ENCODE peak calls at places on chromosome 12, in eight cellular contexts. One of them, this sample, is unnamed.

GRCh38 chr12:92992041-92992440 is 62.9 kb upstream of the EEA1 start:
- DNase-seq in IMR-90: peak; percentile 71
- DNase-seq in stimulated activated CD8-positive, alpha-beta memory T cell treated with anti-CD3 and anti-CD28 coated beads, Interleukin-4, amount 100 ng/mL, for 1 hour: no peak
- DNase-seq in neuronal stem cell: no peak
- DNase-seq in left ventricle myocardium inferior: no peak
- DNase-seq in thoracic aorta: no peak
- DNase-seq in mesendoderm: no peak
- DNase-seq in upper lobe of right lung: no peak
- DNase-seq in this sample: no peak

GRCh38 chr12:7096006-7096903 is 4.0 kb upstream of the C1R start:
- DNase-seq in upper lobe of right lung: peak; percentile 50
- DNase-seq in left ventricle myocardium inferior: no peak
- DNase-seq in IMR-90: no peak
- DNase-seq in mesendoderm: no peak
- DNase-seq in thoracic aorta: no peak
- DNase-seq in neuronal stem cell: no peak
- DNase-seq in stimulated activated CD8-positive, alpha-beta memory T cell treated with anti-CD3 and anti-CD28 coated beads, Interleukin-4, amount 100 ng/mL, for 1 hour: no peak
- DNase-seq in this sample: no peak

GRCh38 chr12:129152291-129153075 is 299.2 kb downstream of the GLT1D1 start:
- DNase-seq in thoracic aorta: no peak
- DNase-seq in IMR-90: no peak
- DNase-seq in mesendoderm: peak; percentile 68
- DNase-seq in upper lobe of right lung: no peak
- DNase-seq in neuronal stem cell: no peak
- DNase-seq in stimulated activated CD8-positive, alpha-beta memory T cell treated with anti-CD3 and anti-CD28 coated beads, Interleukin-4, amount 100 ng/mL, for 1 hour: no peak
- DNase-seq in left ventricle myocardium inferior: no peak
- DNase-seq in this sample: no peak

GRCh38 chr12:93883436-93884154 is 206.4 kb downstream of the CRADD start:
- DNase-seq in neuronal stem cell: no peak
- DNase-seq in mesendoderm: no peak
- DNase-seq in upper lobe of right lung: no peak
- DNase-seq in IMR-90: peak; percentile 85
- DNase-seq in stimulated activated CD8-positive, alpha-beta memory T cell treated with anti-CD3 and anti-CD28 coated beads, Interleukin-4, amount 100 ng/mL, for 1 hour: no peak
- DNase-seq in left ventricle myocardium inferior: no peak
- DNase-seq in thoracic aorta: no peak
- DNase-seq in this sample: no peak

GRCh38 chr12:118981285-118982201 is at the start of gene SRRM4:
- DNase-seq in upper lobe of right lung: peak; percentile 64
- DNase-seq in IMR-90: no peak
- DNase-seq in left ventricle myocardium inferior: no peak
- DNase-seq in neuronal stem cell: peak; percentile 92
- DNase-seq in mesendoderm: peak; percentile 94
- DNase-seq in stimulated activated CD8-positive, alpha-beta memory T cell treated with anti-CD3 and anti-CD28 coated beads, Interleukin-4, amount 100 ng/mL, for 1 hour: no peak
- DNase-seq in thoracic aorta: no peak
- DNase-seq in this sample: peak; percentile 83

GRCh38 chr12:48160807-48161206 is 3.5 kb upstream of the ASB8 start:
- DNase-seq in upper lobe of right lung: no peak
- DNase-seq in thoracic aorta: no peak
- DNase-seq in stimulated activated CD8-positive, alpha-beta memory T cell treated with anti-CD3 and anti-CD28 coated beads, Interleukin-4, amount 100 ng/mL, for 1 hour: no peak
- DNase-seq in neuronal stem cell: no peak
- DNase-seq in left ventricle myocardium inferior: no peak
- DNase-seq in mesendoderm: no peak
- DNase-seq in IMR-90: no peak
- DNase-seq in this sample: no peak

GRCh38 chr12:50715174-50715573 is 48.7 kb upstream of the ATF1 start:
- DNase-seq in thoracic aorta: no peak
- DNase-seq in stimulated activated CD8-positive, alpha-beta memory T cell treated with anti-CD3 and anti-CD28 coated beads, Interleukin-4, amount 100 ng/mL, for 1 hour: no peak
- DNase-seq in mesendoderm: no peak
- DNase-seq in left ventricle myocardium inferior: no peak
- DNase-seq in neuronal stem cell: no peak
- DNase-seq in upper lobe of right lung: no peak
- DNase-seq in IMR-90: peak; percentile 12
- DNase-seq in this sample: no peak

GRCh38 chr12:126648074-126648473 is 1582.8 kb downstream of the AACS start:
- DNase-seq in thoracic aorta: no peak
- DNase-seq in mesendoderm: no peak
- DNase-seq in stimulated activated CD8-positive, alpha-beta memory T cell treated with anti-CD3 and anti-CD28 coated beads, Interleukin-4, amount 100 ng/mL, for 1 hour: no peak
- DNase-seq in upper lobe of right lung: no peak
- DNase-seq in neuronal stem cell: no peak
- DNase-seq in IMR-90: no peak
- DNase-seq in left ventricle myocardium inferior: no peak
- DNase-seq in this sample: no peak

GRCh38 chr12:124622326-124622725 is 54.9 kb upstream of the NCOR2 start:
- DNase-seq in upper lobe of right lung: no peak
- DNase-seq in neuronal stem cell: no peak
- DNase-seq in mesendoderm: no peak
- DNase-seq in left ventricle myocardium inferior: no peak
- DNase-seq in stimulated activated CD8-positive, alpha-beta memory T cell treated with anti-CD3 and anti-CD28 coated beads, Interleukin-4, amount 100 ng/mL, for 1 hour: no peak
- DNase-seq in thoracic aorta: no peak
- DNase-seq in IMR-90: no peak
- DNase-seq in this sample: no peak

GRCh38 chr12:93742086-93742934 is 65.1 kb downstream of the CRADD start:
- DNase-seq in left ventricle myocardium inferior: peak; percentile 75
- DNase-seq in upper lobe of right lung: peak; percentile 91
- DNase-seq in neuronal stem cell: peak; percentile 36
- DNase-seq in stimulated activated CD8-positive, alpha-beta memory T cell treated with anti-CD3 and anti-CD28 coated beads, Interleukin-4, amount 100 ng/mL, for 1 hour: no peak
- DNase-seq in mesendoderm: peak; percentile 81
- DNase-seq in thoracic aorta: peak; percentile 39
- DNase-seq in IMR-90: peak; percentile 60
- DNase-seq in this sample: peak; percentile 88

GRCh38 chr12:24078318-24078765 is 128.9 kb upstream of the SOX5 start:
- DNase-seq in upper lobe of right lung: no peak
- DNase-seq in thoracic aorta: no peak
- DNase-seq in stimulated activated CD8-positive, alpha-beta memory T cell treated with anti-CD3 and anti-CD28 coated beads, Interleukin-4, amount 100 ng/mL, for 1 hour: no peak
- DNase-seq in IMR-90: peak; percentile 57
- DNase-seq in mesendoderm: peak; percentile 96
- DNase-seq in left ventricle myocardium inferior: no peak
- DNase-seq in neuronal stem cell: no peak
- DNase-seq in this sample: no peak

GRCh38 chr12:85440273-85440672 is 160.3 kb downstream of the ALX1 start:
- DNase-seq in upper lobe of right lung: no peak
- DNase-seq in neuronal stem cell: no peak
- DNase-seq in thoracic aorta: no peak
- DNase-seq in left ventricle myocardium inferior: no peak
- DNase-seq in stimulated activated CD8-positive, alpha-beta memory T cell treated with anti-CD3 and anti-CD28 coated beads, Interleukin-4, amount 100 ng/mL, for 1 hour: no peak
- DNase-seq in mesendoderm: peak; percentile 67
- DNase-seq in IMR-90: no peak
- DNase-seq in this sample: no peak

GRCh38 chr12:100737168-100737567 is 57.4 kb upstream of the ANO4 start:
- DNase-seq in neuronal stem cell: no peak
- DNase-seq in stimulated activated CD8-positive, alpha-beta memory T cell treated with anti-CD3 and anti-CD28 coated beads, Interleukin-4, amount 100 ng/mL, for 1 hour: no peak
- DNase-seq in upper lobe of right lung: no peak
- DNase-seq in IMR-90: no peak
- DNase-seq in mesendoderm: peak; percentile 86
- DNase-seq in left ventricle myocardium inferior: no peak
- DNase-seq in thoracic aorta: no peak
- DNase-seq in this sample: no peak

GRCh38 chr12:12999959-13000615 is at the start of gene HEBP1:
- DNase-seq in stimulated activated CD8-positive, alpha-beta memory T cell treated with anti-CD3 and anti-CD28 coated beads, Interleukin-4, amount 100 ng/mL, for 1 hour: peak; percentile 97
- DNase-seq in upper lobe of right lung: peak; percentile 98
- DNase-seq in neuronal stem cell: peak; percentile 88
- DNase-seq in mesendoderm: peak; percentile 91
- DNase-seq in left ventricle myocardium inferior: peak; percentile 97
- DNase-seq in thoracic aorta: peak; percentile 83
- DNase-seq in IMR-90: peak; percentile 84
- DNase-seq in this sample: peak; percentile 99

GRCh38 chr12:54147186-54147585 is 41.6 kb downstream of the SMUG1 start:
- DNase-seq in neuronal stem cell: no peak
- DNase-seq in upper lobe of right lung: peak; percentile 73
- DNase-seq in thoracic aorta: no peak
- DNase-seq in mesendoderm: no peak
- DNase-seq in stimulated activated CD8-positive, alpha-beta memory T cell treated with anti-CD3 and anti-CD28 coated beads, Interleukin-4, amount 100 ng/mL, for 1 hour: no peak
- DNase-seq in IMR-90: no peak
- DNase-seq in left ventricle myocardium inferior: no peak
- DNase-seq in this sample: no peak

GRCh38 chr12:124524231-124524925 is 43.0 kb downstream of the NCOR2 start:
- DNase-seq in thoracic aorta: no peak
- DNase-seq in IMR-90: peak; percentile 87
- DNase-seq in neuronal stem cell: no peak
- DNase-seq in upper lobe of right lung: no peak
- DNase-seq in mesendoderm: no peak
- DNase-seq in stimulated activated CD8-positive, alpha-beta memory T cell treated with anti-CD3 and anti-CD28 coated beads, Interleukin-4, amount 100 ng/mL, for 1 hour: no peak
- DNase-seq in left ventricle myocardium inferior: no peak
- DNase-seq in this sample: no peak

GRCh38 chr12:116766285-116766684 is 28.2 kb downstream of the RNFT2 start:
- DNase-seq in stimulated activated CD8-positive, alpha-beta memory T cell treated with anti-CD3 and anti-CD28 coated beads, Interleukin-4, amount 100 ng/mL, for 1 hour: no peak
- DNase-seq in neuronal stem cell: no peak
- DNase-seq in upper lobe of right lung: no peak
- DNase-seq in thoracic aorta: no peak
- DNase-seq in left ventricle myocardium inferior: no peak
- DNase-seq in IMR-90: no peak
- DNase-seq in mesendoderm: no peak
- DNase-seq in this sample: no peak

GRCh38 chr12:31369712-31370521 is 44.0 kb upstream of the SINHCAF start:
- DNase-seq in left ventricle myocardium inferior: peak; percentile 19
- DNase-seq in IMR-90: peak; percentile 51
- DNase-seq in thoracic aorta: no peak
- DNase-seq in mesendoderm: peak; percentile 87
- DNase-seq in upper lobe of right lung: peak; percentile 1
- DNase-seq in stimulated activated CD8-positive, alpha-beta memory T cell treated with anti-CD3 and anti-CD28 coated beads, Interleukin-4, amount 100 ng/mL, for 1 hour: no peak
- DNase-seq in neuronal stem cell: peak; percentile 32
- DNase-seq in this sample: no peak

GRCh38 chr12:124162151-124163110 is 132.5 kb upstream of the RFLNA start:
- DNase-seq in neuronal stem cell: no peak
- DNase-seq in thoracic aorta: no peak
- DNase-seq in left ventricle myocardium inferior: no peak
- DNase-seq in mesendoderm: peak; percentile 48
- DNase-seq in stimulated activated CD8-positive, alpha-beta memory T cell treated with anti-CD3 and anti-CD28 coated beads, Interleukin-4, amount 100 ng/mL, for 1 hour: no peak
- DNase-seq in upper lobe of right lung: no peak
- DNase-seq in IMR-90: no peak
- DNase-seq in this sample: no peak

GRCh38 chr12:105334001-105334400 is 3.5 kb downstream of the C12orf75 start:
- DNase-seq in thoracic aorta: no peak
- DNase-seq in stimulated activated CD8-positive, alpha-beta memory T cell treated with anti-CD3 and anti-CD28 coated beads, Interleukin-4, amount 100 ng/mL, for 1 hour: no peak
- DNase-seq in upper lobe of right lung: no peak
- DNase-seq in neuronal stem cell: no peak
- DNase-seq in IMR-90: peak; percentile 88
- DNase-seq in mesendoderm: no peak
- DNase-seq in left ventricle myocardium inferior: no peak
- DNase-seq in this sample: no peak

GRCh38 chr12:75868501-75868900 is 163.1 kb downstream of the PHLDA1 start:
- DNase-seq in upper lobe of right lung: no peak
- DNase-seq in thoracic aorta: no peak
- DNase-seq in stimulated activated CD8-positive, alpha-beta memory T cell treated with anti-CD3 and anti-CD28 coated beads, Interleukin-4, amount 100 ng/mL, for 1 hour: no peak
- DNase-seq in left ventricle myocardium inferior: peak; percentile 26
- DNase-seq in neuronal stem cell: no peak
- DNase-seq in IMR-90: no peak
- DNase-seq in mesendoderm: no peak
- DNase-seq in this sample: no peak

GRCh38 chr12:72632286-72632685 is 360.1 kb downstream of the TRHDE start:
- DNase-seq in left ventricle myocardium inferior: no peak
- DNase-seq in stimulated activated CD8-positive, alpha-beta memory T cell treated with anti-CD3 and anti-CD28 coated beads, Interleukin-4, amount 100 ng/mL, for 1 hour: no peak
- DNase-seq in upper lobe of right lung: no peak
- DNase-seq in neuronal stem cell: no peak
- DNase-seq in mesendoderm: no peak
- DNase-seq in thoracic aorta: no peak
- DNase-seq in IMR-90: peak; percentile 65
- DNase-seq in this sample: no peak

GRCh38 chr12:131857908-131858850 is 30.0 kb downstream of the MMP17 start:
- DNase-seq in neuronal stem cell: no peak
- DNase-seq in stimulated activated CD8-positive, alpha-beta memory T cell treated with anti-CD3 and anti-CD28 coated beads, Interleukin-4, amount 100 ng/mL, for 1 hour: no peak
- DNase-seq in upper lobe of right lung: no peak
- DNase-seq in thoracic aorta: no peak
- DNase-seq in left ventricle myocardium inferior: no peak
- DNase-seq in IMR-90: no peak
- DNase-seq in mesendoderm: no peak
- DNase-seq in this sample: no peak

GRCh38 chr12:69105101-69105613 is 134.2 kb upstream of the CPSF6 start:
- DNase-seq in left ventricle myocardium inferior: no peak
- DNase-seq in mesendoderm: no peak
- DNase-seq in IMR-90: no peak
- DNase-seq in stimulated activated CD8-positive, alpha-beta memory T cell treated with anti-CD3 and anti-CD28 coated beads, Interleukin-4, amount 100 ng/mL, for 1 hour: no peak
- DNase-seq in upper lobe of right lung: no peak
- DNase-seq in neuronal stem cell: no peak
- DNase-seq in thoracic aorta: no peak
- DNase-seq in this sample: no peak

GRCh38 chr12:52415870-52416750 is 10.0 kb upstream of the KRT82 start:
- DNase-seq in thoracic aorta: no peak
- DNase-seq in left ventricle myocardium inferior: no peak
- DNase-seq in stimulated activated CD8-positive, alpha-beta memory T cell treated with anti-CD3 and anti-CD28 coated beads, Interleukin-4, amount 100 ng/mL, for 1 hour: no peak
- DNase-seq in upper lobe of right lung: no peak
- DNase-seq in neuronal stem cell: no peak
- DNase-seq in mesendoderm: no peak
- DNase-seq in IMR-90: peak; percentile 71
- DNase-seq in this sample: no peak

GRCh38 chr12:132615579-132616066 is 3.0 kb upstream of the P2RX2 start:
- DNase-seq in IMR-90: no peak
- DNase-seq in thoracic aorta: no peak
- DNase-seq in neuronal stem cell: no peak
- DNase-seq in mesendoderm: no peak
- DNase-seq in stimulated activated CD8-positive, alpha-beta memory T cell treated with anti-CD3 and anti-CD28 coated beads, Interleukin-4, amount 100 ng/mL, for 1 hour: no peak
- DNase-seq in upper lobe of right lung: no peak
- DNase-seq in left ventricle myocardium inferior: no peak
- DNase-seq in this sample: no peak

GRCh38 chr12:49188916-49189367 is at the start of gene TUBA1A:
- DNase-seq in thoracic aorta: peak; percentile 89
- DNase-seq in mesendoderm: peak; percentile 100
- DNase-seq in upper lobe of right lung: peak; percentile 91
- DNase-seq in left ventricle myocardium inferior: peak; percentile 91
- DNase-seq in IMR-90: peak; percentile 100
- DNase-seq in neuronal stem cell: peak; percentile 97
- DNase-seq in stimulated activated CD8-positive, alpha-beta memory T cell treated with anti-CD3 and anti-CD28 coated beads, Interleukin-4, amount 100 ng/mL, for 1 hour: peak; percentile 88
- DNase-seq in this sample: peak; percentile 99

GRCh38 chr12:119512772-119513497 is 80.6 kb upstream of the TMEM233 start:
- DNase-seq in thoracic aorta: no peak
- DNase-seq in IMR-90: no peak
- DNase-seq in neuronal stem cell: peak; percentile 73
- DNase-seq in left ventricle myocardium inferior: no peak
- DNase-seq in mesendoderm: peak; percentile 57
- DNase-seq in stimulated activated CD8-positive, alpha-beta memory T cell treated with anti-CD3 and anti-CD28 coated beads, Interleukin-4, amount 100 ng/mL, for 1 hour: no peak
- DNase-seq in upper lobe of right lung: no peak
- DNase-seq in this sample: no peak

GRCh38 chr12:41188058-41188840 is at the start of gene PDZRN4:
- DNase-seq in upper lobe of right lung: peak; percentile 63
- DNase-seq in neuronal stem cell: peak; percentile 33
- DNase-seq in IMR-90: no peak
- DNase-seq in stimulated activated CD8-positive, alpha-beta memory T cell treated with anti-CD3 and anti-CD28 coated beads, Interleukin-4, amount 100 ng/mL, for 1 hour: no peak
- DNase-seq in mesendoderm: peak; percentile 57
- DNase-seq in left ventricle myocardium inferior: no peak
- DNase-seq in thoracic aorta: no peak
- DNase-seq in this sample: peak; percentile 46

This sample was measured in head of caudate nucleus.